ENCODE peak calls at places on chromosome 4, in six cellular contexts. R, A, D, S, Z and W are unnamed samples.
A peak's percentile ranks its signal among the peaks of the same experiment; 100 is the strongest.

GRCh38 chr4:19971829-19972228 is 279.9 kb upstream of the SLIT2 start:
- DNase-seq in R (no peak), A (no peak), D (no peak), S (no peak), Z (no peak), W (no peak)

GRCh38 chr4:61493470-61493869 is 293.3 kb downstream of the ADGRL3 start:
- DNase-seq in R (no peak), A (no peak), D (no peak), S (no peak), Z (no peak), W (no peak)

GRCh38 chr4:145217339-145217738 is 37.0 kb upstream of the OTUD4 start:
- DNase-seq in R (no peak), A (no peak), D (no peak), S (no peak), Z (peak; percentile 57), W (no peak)

GRCh38 chr4:32624943-32625603 is 1904.9 kb downstream of the PCDH7 start:
- DNase-seq in R (peak; percentile 7), A (no peak), D (no peak), S (no peak), Z (no peak), W (no peak)

GRCh38 chr4:55075823-55076418 is 49.5 kb downstream of the KDR start:
- DNase-seq in R (no peak), A (no peak), D (no peak), S (no peak), Z (no peak), W (no peak)

GRCh38 chr4:169934794-169935400 is 91.3 kb downstream of the MFAP3L start:
- DNase-seq in R (no peak), A (no peak), D (no peak), S (no peak), Z (no peak), W (no peak)

GRCh38 chr4:188171551-188171950 is 32.3 kb downstream of the TRIML1 start:
- DNase-seq in R (no peak), A (no peak), D (no peak), S (no peak), Z (no peak), W (no peak)

GRCh38 chr4:186719925-186720694 is 3.5 kb downstream of the FAT1 start:
- DNase-seq in R (peak; percentile 43), A (no peak), D (no peak), S (no peak), Z (peak; percentile 6), W (no peak)

GRCh38 chr4:101348367-101348827 is 1.1 kb upstream of the PPP3CA start:
- DNase-seq in R (peak; percentile 30), A (peak; percentile 22), D (no peak), S (peak; percentile 40), Z (no peak), W (no peak)

GRCh38 chr4:4574792-4575191 is 32.9 kb upstream of the STX18 start:
- DNase-seq in R (peak; percentile 98), A (no peak), D (peak; percentile 34), S (no peak), Z (no peak), W (peak; percentile 18)

GRCh38 chr4:3773552-3774001 is 7.4 kb downstream of the ADRA2C start:
- DNase-seq in R (no peak), A (no peak), D (no peak), S (no peak), Z (no peak), W (no peak)

GRCh38 chr4:181181331-181181730 is 1061.9 kb upstream of the TENM3 start:
- DNase-seq in R (no peak), A (no peak), D (no peak), S (no peak), Z (no peak), W (no peak)

GRCh38 chr4:86944964-86945781 is 10.4 kb downstream of the AFF1 start:
- DNase-seq in R (no peak), A (no peak), D (no peak), S (no peak), Z (peak; percentile 22), W (no peak)

GRCh38 chr4:3427134-3427476 is 14.7 kb upstream of the HGFAC start:
- DNase-seq in R (no peak), A (no peak), D (no peak), S (no peak), Z (no peak), W (no peak)

GRCh38 chr4:13378973-13379759 is 105.0 kb downstream of the RAB28 start:
- DNase-seq in R (no peak), A (no peak), D (no peak), S (no peak), Z (no peak), W (no peak)

GRCh38 chr4:187383181-187383580 is 612.4 kb upstream of the ZFP42 start:
- DNase-seq in R (no peak), A (no peak), D (no peak), S (no peak), Z (no peak), W (no peak)

GRCh38 chr4:18869166-18869565 is 847.6 kb upstream of the LCORL start:
- DNase-seq in R (no peak), A (no peak), D (no peak), S (no peak), Z (no peak), W (no peak)

GRCh38 chr4:26342328-26343040 is 21.7 kb downstream of the RBPJ start:
- DNase-seq in R (peak; percentile 63), A (no peak), D (no peak), S (no peak), Z (peak; percentile 31), W (peak; percentile 45)

GRCh38 chr4:8198906-8199593 is at the start of gene SH3TC1:
- DNase-seq in R (peak; percentile 67), A (peak; percentile 45), D (peak; percentile 48), S (no peak), Z (peak; percentile 96), W (peak; percentile 45)

GRCh38 chr4:155612074-155612473 is 54.6 kb upstream of the GUCY1A1 start:
- DNase-seq in R (no peak), A (no peak), D (no peak), S (no peak), Z (no peak), W (no peak)

GRCh38 chr4:106996490-106996889 is 39.6 kb downstream of the DKK2 start:
- DNase-seq in R (no peak), A (no peak), D (no peak), S (no peak), Z (peak; percentile 87), W (no peak)

GRCh38 chr4:109574931-109575804 is 15.1 kb downstream of the MCUB start:
- DNase-seq in R (no peak), A (no peak), D (no peak), S (no peak), Z (no peak), W (no peak)

GRCh38 chr4:109046549-109047171 is 255.8 kb downstream of the COL25A1 start:
- DNase-seq in R (peak; percentile 89), A (no peak), D (no peak), S (no peak), Z (no peak), W (no peak)